ENCODE peak calls at places on chromosome 3, in ten cellular contexts. I is coronary artery; V is Daoy; H is amygdala; L is left cardiac atrium; S is activated naive CD8-positive, alpha-beta T cell treated with anti-CD3 and anti-CD28 coated beads, Interleukin-2, amount 50 U/mL, for 24 hours; Y is stimulated activated CD4-positive, alpha-beta T cell treated with anti-CD3 and anti-CD28 coated beads, TNF-alpha, amount 100 ng/mL, for 4 hours; P is A549; R is activated CD4-positive, alpha-beta T cell treated with anti-CD3 and anti-CD28 coated beads for 36 hours; Q is amniotic stem cell. D is an unnamed sample.

GRCh38 chr3:172993412-172993811 is 147.6 kb downstream of the SPATA16 start:
- DNase-seq in H (no peak), R (no peak), S (no peak), V (no peak), Q (no peak), L (no peak), I (no peak), Y (no peak), P (no peak), D (no peak)

GRCh38 chr3:52609316-52609815 is 73.0 kb downstream of the UQCC5 start:
- DNase-seq in Q (no peak), Y (no peak), L (no peak), I (no peak), R (no peak), P (no peak), H (no peak), S (no peak), V (no peak), D (no peak)

GRCh38 chr3:132840201-132840700 is 118.0 kb upstream of the NPHP3 start:
- DNase-seq in Q (no peak), I (no peak), S (no peak), L (no peak), V (no peak), Y (no peak), R (no peak), P (no peak), H (peak; percentile 22), D (peak; percentile 73)

GRCh38 chr3:146498002-146498736 is 28.8 kb upstream of the PLSCR2 start:
- DNase-seq in L (no peak), H (no peak), P (no peak), V (no peak), R (peak; percentile 62), Y (no peak), S (peak; percentile 40), I (no peak), Q (no peak), D (no peak)

GRCh38 chr3:190265795-190266194 is 56.5 kb downstream of the CLDN1 start:
- DNase-seq in H (no peak), Y (no peak), V (peak; percentile 1), R (no peak), L (no peak), I (no peak), Q (no peak), S (no peak), P (no peak), D (no peak)

GRCh38 chr3:160003520-160004128 is 15.0 kb downstream of the IL12A start:
- DNase-seq in Y (no peak), L (peak; percentile 48), Q (no peak), P (peak; percentile 60), H (peak; percentile 79), V (peak; percentile 73), S (peak; percentile 45), I (no peak), R (peak; percentile 69), D (peak; percentile 83)

GRCh38 chr3:156648086-156648485 is 26.3 kb upstream of the TIPARP start:
- DNase-seq in L (no peak), V (peak; percentile 38), I (no peak), P (no peak), Q (no peak), H (no peak), Y (no peak), R (no peak), S (no peak), D (no peak)

GRCh38 chr3:127030328-127031045 is 47.6 kb downstream of the PLXNA1 start:
- DNase-seq in S (no peak), H (no peak), R (no peak), P (no peak), I (no peak), Y (no peak), V (no peak), L (no peak), Q (no peak), D (no peak)

GRCh38 chr3:28150465-28151206 is 90.8 kb upstream of the CMC1 start:
- DNase-seq in L (no peak), P (no peak), I (no peak), H (no peak), Y (no peak), R (no peak), S (no peak), V (no peak), Q (no peak), D (no peak)